ENCODE peak calls at places on chromosome 16, in six cellular contexts. U is MM.1S, P is mammary epithelial cell, C is GM23248, V is neuronal stem cell, R is fibroblast of lung. Y is an unnamed sample.

GRCh38 chr16:50602531-50603205 is 54.5 kb downstream of the NKD1 start:
- DNase-seq in U (no peak), P (peak; percentile 52), C (no peak), V (no peak), R (no peak), Y (peak; percentile 77)

GRCh38 chr16:51763072-51763658 is 612.1 kb upstream of the SALL1 start:
- DNase-seq in U (no peak), P (no peak), C (no peak), V (peak; percentile 65), R (no peak), Y (peak; percentile 44)

GRCh38 chr16:1876468-1876867 is 4.5 kb upstream of the MEIOB start:
- DNase-seq in U (peak; percentile 86), P (no peak), C (no peak), V (no peak), R (no peak), Y (no peak)

GRCh38 chr16:85555549-85556455 is 57.3 kb upstream of the GSE1 start:
- DNase-seq in U (peak; percentile 15), P (peak; percentile 7), C (peak; percentile 61), V (no peak), R (no peak), Y (peak; percentile 95)

GRCh38 chr16:964696-965395 is 5.9 kb downstream of the LMF1 start:
- DNase-seq in U (no peak), P (no peak), C (no peak), V (no peak), R (no peak), Y (peak; percentile 98)

GRCh38 chr16:88865742-88866141 is 718 bp downstream of the PABPN1L start:
- DNase-seq in U (no peak), P (no peak), C (no peak), V (no peak), R (no peak), Y (no peak)

GRCh38 chr16:29790949-29791844 is 646 bp downstream of the KIF22 start:
- DNase-seq in U (no peak), P (no peak), C (peak; percentile 51), V (no peak), R (no peak), Y (peak; percentile 85)

GRCh38 chr16:72134507-72134906 is 37.4 kb downstream of the PMFBP1 start:
- DNase-seq in U (no peak), P (no peak), C (no peak), V (no peak), R (no peak), Y (no peak)

GRCh38 chr16:7236824-7237410 is 95.7 kb upstream of the RBFOX1 start:
- DNase-seq in U (no peak), P (no peak), C (no peak), V (no peak), R (no peak), Y (no peak)

GRCh38 chr16:89104303-89104702 is 10.7 kb downstream of the ACSF3 start:
- DNase-seq in U (no peak), P (no peak), C (no peak), V (no peak), R (no peak), Y (no peak)

GRCh38 chr16:51982715-51983680 is 563.9 kb downstream of the TOX3 start:
- DNase-seq in U (peak; percentile 61), P (peak; percentile 42), C (peak; percentile 73), V (peak; percentile 66), R (peak; percentile 85), Y (peak; percentile 83)

GRCh38 chr16:64122177-64122576 is 999.7 kb downstream of the CDH11 start:
- DNase-seq in U (no peak), P (peak; percentile 45), C (no peak), V (no peak), R (no peak), Y (peak; percentile 1)

GRCh38 chr16:4928227-4928626 is 8.7 kb downstream of the PPL start:
- DNase-seq in U (no peak), P (no peak), C (no peak), V (no peak), R (no peak), Y (peak; percentile 3)

GRCh38 chr16:1428511-1428910 is 2.4 kb upstream of the PERCC1 start:
- DNase-seq in U (no peak), P (no peak), C (peak; percentile 40), V (no peak), R (no peak), Y (peak; percentile 98)

GRCh38 chr16:10880609-10881452 is 3.8 kb downstream of the CIITA start:
- DNase-seq in U (peak; percentile 56), P (no peak), C (no peak), V (no peak), R (no peak), Y (no peak)

GRCh38 chr16:10878328-10878643 is 1.3 kb downstream of the CIITA start:
- DNase-seq in U (no peak), P (no peak), C (no peak), V (no peak), R (no peak), Y (no peak)

GRCh38 chr16:10879681-10880589 is 2.9 kb downstream of the CIITA start:
- DNase-seq in U (no peak), P (no peak), C (no peak), V (no peak), R (no peak), Y (no peak)

GRCh38 chr16:10877472-10877946 is 507 bp downstream of the CIITA start:
- DNase-seq in U (peak; percentile 73), P (no peak), C (no peak), V (no peak), R (no peak), Y (no peak)

DNA sequence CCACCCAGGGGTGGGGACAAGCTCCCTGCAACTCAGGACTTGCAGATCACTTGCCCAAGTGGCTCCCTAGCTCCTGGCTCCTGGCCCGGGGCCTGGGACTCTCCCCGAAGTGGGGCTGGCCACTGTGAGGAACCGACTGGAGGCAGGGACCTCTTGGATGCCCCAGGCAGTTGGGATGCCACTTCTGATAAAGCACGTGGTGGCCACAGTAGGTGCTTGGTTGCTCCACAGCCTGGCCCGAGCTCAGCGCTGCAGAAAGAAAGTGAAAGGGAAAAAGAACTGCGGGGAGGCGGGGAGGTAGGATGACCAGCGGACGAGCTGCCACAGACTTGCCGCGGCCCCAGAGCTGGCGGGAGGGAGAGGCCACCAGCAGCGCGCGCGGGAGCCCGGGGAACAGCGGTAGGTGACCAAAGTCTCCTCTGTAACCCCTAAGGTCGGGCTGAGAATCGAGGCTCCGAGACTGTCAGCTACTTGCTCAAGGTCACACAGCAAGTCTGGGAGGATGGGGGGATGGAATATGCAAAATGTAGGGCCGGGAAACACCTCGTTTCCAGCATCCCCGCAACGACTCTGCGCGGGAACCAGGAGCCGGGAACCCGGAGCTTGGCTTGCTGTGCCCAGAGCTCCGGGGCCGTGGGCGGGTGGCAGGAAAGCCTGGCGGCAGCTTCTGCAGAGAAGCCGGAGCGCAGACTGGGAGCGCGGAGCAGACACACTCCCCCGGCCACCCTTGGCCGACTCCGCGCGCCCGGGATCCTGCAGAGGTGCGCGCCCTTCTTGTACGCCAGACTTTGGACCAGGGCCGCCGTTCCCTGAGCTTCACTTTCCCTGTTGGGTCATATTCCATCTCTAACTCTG is 1.9 kb downstream of the CIITA start:
- DNase-seq in U (peak; percentile 85), P (peak; percentile 40), C (peak; percentile 69), V (no peak), R (peak; percentile 15), Y (peak; percentile 89)
- H3K4me3 ChIP-seq in U (peak overlapping the region; percentile 72), P (peak overlapping the region; percentile 34), C (peak overlapping the region; percentile 73), V (no peak overlapping the region), R (peak overlapping the region; percentile 68), Y (peak overlapping the region; percentile 82)

DNA sequence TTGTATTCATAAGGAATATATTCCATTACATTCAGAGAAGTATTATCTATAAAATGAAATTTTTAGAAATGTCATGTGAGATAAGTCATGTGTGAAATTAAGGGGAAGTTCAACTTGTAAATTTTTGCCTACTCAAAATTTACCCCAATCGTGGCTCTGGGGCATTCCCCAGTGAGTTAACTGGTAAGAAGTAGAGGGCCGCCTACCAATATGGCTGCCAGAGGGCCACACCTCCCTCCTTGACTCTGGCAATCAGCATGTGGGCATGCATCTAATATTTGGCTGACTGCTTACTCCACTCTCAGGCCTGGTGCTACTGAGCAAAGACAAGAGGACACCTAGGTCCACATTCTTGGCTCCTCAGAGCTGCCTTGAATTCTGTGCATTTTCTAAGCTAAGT is 39.7 kb upstream of the CNTNAP4 start:
- DNase-seq in U (no peak), P (no peak), C (no peak), V (no peak), R (no peak), Y (no peak)
- H2AFZ ChIP-seq in U (no peak overlapping the region), P (no peak overlapping the region), C (no peak overlapping the region), V (no peak overlapping the region), R (no peak overlapping the region), Y (no peak overlapping the region)

DNA sequence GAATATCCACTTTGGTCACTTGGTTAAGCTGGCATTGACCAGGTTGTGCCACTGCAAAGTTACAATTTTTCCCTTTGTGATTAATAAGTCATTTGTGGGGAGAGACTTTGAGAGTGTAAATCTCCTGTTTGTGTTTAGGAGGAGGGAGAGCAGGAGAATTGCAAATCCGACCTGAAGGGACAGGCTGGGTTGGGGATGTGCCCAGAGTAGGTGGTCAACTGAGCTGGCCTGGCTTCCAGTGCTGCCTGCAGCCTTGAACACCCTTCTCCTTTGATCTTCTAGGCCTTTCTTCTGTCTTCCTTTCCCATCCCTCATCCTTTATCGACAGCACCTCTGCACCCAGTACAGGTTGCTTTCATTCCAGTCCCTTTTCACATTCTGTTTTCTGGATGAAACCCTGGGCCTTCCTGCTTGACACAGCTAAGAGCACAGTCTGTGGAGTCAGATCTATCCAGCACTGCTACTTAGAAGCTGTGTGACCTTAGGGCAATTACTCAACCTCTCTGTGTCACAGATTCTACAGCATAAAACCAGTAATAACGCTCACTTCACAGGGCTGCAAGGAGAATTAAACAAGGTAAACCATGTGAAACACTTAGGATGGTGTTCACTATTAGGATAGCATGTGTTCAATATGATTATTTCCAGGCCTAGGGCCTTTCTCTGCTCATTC is 969 bp upstream of the CSNK2A2 start:
- DNase-seq in U (no peak), P (no peak), C (no peak), V (no peak), R (no peak), Y (no peak)
- H3K4me3 ChIP-seq in U (no peak overlapping the region), P (no peak overlapping the region), C (no peak overlapping the region), V (peak overlapping the region; percentile 61), R (no peak overlapping the region), Y (no peak overlapping the region)

GRCh38 chr16:46884513-46885293 is 541 bp downstream of the GPT2 start:
- DNase-seq in U (peak; percentile 8), P (peak; percentile 36), C (peak; percentile 54), V (peak; percentile 37), R (no peak), Y (no peak)

GRCh38 chr16:46887524-46887854 is 3.3 kb downstream of the GPT2 start:
- DNase-seq in U (no peak), P (no peak), C (no peak), V (no peak), R (no peak), Y (no peak)

GRCh38 chr16:46883690-46884512 is at the start of gene GPT2:
- DNase-seq in U (peak; percentile 97), P (peak; percentile 95), C (peak; percentile 99), V (peak; percentile 93), R (peak; percentile 93), Y (peak; percentile 98)

GRCh38 chr16:46886764-46887523 is 2.8 kb downstream of the GPT2 start:
- DNase-seq in U (no peak), P (no peak), C (no peak), V (no peak), R (no peak), Y (no peak)

GRCh38 chr16:46885960-46886763 is 2.0 kb downstream of the GPT2 start:
- DNase-seq in U (no peak), P (peak; percentile 66), C (peak; percentile 7), V (peak; percentile 29), R (peak; percentile 56), Y (no peak)
- H2AFZ ChIP-seq in U (no peak overlapping the region), P (peak overlapping the region; percentile 47), C (no peak overlapping the region), V (no peak overlapping the region), R (no peak overlapping the region), Y (no peak overlapping the region)